ENCODE peak calls at places on chromosomes 2 and 18, in ten cellular contexts. A is heart right ventricle, K is GM12865, X is choroid plexus epithelial cell, S is activated B cell treated with CpG ODN at 0.5 μM for 24 hours, W is tibial artery, F is psoas muscle, L is astrocyte of the spinal cord, C is IMR-90, G is kidney epithelial cell. O is an unnamed sample.

GRCh38 chr2:9288233-9288632 is 81.6 kb downstream of the ASAP2 start:
- DNase-seq in K (no peak), X (peak; percentile 97), G (peak; percentile 80), W (no peak), S (no peak), C (peak; percentile 93), F (no peak), L (peak; percentile 97), A (no peak), O (no peak)

GRCh38 chr2:132374151-132374550 is 42.5 kb upstream of the GPR39 start:
- DNase-seq in W (no peak), X (no peak), L (no peak), S (no peak), C (no peak), F (no peak), A (no peak), K (no peak), G (no peak), O (no peak)

GRCh38 chr2:96665083-96665569 is 22.6 kb downstream of the FER1L5 start:
- DNase-seq in A (no peak), S (no peak), W (no peak), K (no peak), L (peak; percentile 92), F (peak; percentile 64), G (peak; percentile 92), C (peak; percentile 99), X (peak; percentile 100), O (no peak)

GRCh38 chr2:217142649-217143266 is 282.9 kb upstream of the TNP1 start:
- DNase-seq in W (no peak), S (no peak), L (peak; percentile 21), C (no peak), K (peak; percentile 12), X (peak; percentile 38), F (no peak), G (no peak), A (no peak), O (no peak)

GRCh38 chr18:72819050-72819449 is 48.7 kb downstream of the NETO1 start:
- DNase-seq in A (no peak), X (no peak), W (no peak), S (no peak), F (no peak), G (no peak), L (no peak), C (no peak), K (no peak), O (no peak)

GRCh38 chr2:209473930-209474419 is 50.1 kb downstream of the MAP2 start:
- DNase-seq in F (no peak), K (no peak), X (peak; percentile 99), C (peak; percentile 88), S (no peak), G (peak; percentile 90), A (no peak), W (no peak), L (peak; percentile 98), O (no peak)

GRCh38 chr2:62300925-62301324 is 105.0 kb downstream of the B3GNT2 start:
- DNase-seq in G (no peak), K (no peak), L (no peak), S (no peak), W (no peak), C (peak; percentile 6), X (no peak), A (no peak), F (no peak), O (no peak)

GRCh38 chr2:673615-674318 is 3.4 kb downstream of the TMEM18 start:
- DNase-seq in W (no peak), L (peak; percentile 52), S (no peak), G (no peak), A (no peak), K (no peak), C (peak; percentile 63), F (no peak), X (peak; percentile 48), O (no peak)

GRCh38 chr2:228728961-228729360 is 542.1 kb downstream of the PID1 start:
- DNase-seq in X (peak; percentile 13), F (no peak), A (no peak), W (no peak), G (no peak), C (no peak), K (no peak), S (no peak), L (peak; percentile 22), O (no peak)

GRCh38 chr2:241381872-241382271 is 25.8 kb downstream of the FARP2 start:
- DNase-seq in F (no peak), W (no peak), G (no peak), C (no peak), K (no peak), A (no peak), L (no peak), S (no peak), X (peak; percentile 29), O (no peak)

GRCh38 chr2:241799522-241800197 is 9.3 kb upstream of the NEU4 start:
- DNase-seq in K (no peak), W (peak; percentile 53), A (no peak), L (no peak), G (no peak), C (no peak), F (peak; percentile 3), S (no peak), X (no peak), O (peak; percentile 9)

GRCh38 chr2:98795903-98796676 is 65.2 kb upstream of the MGAT4A start:
- DNase-seq in K (no peak), A (no peak), F (no peak), C (no peak), W (no peak), S (no peak), L (no peak), X (no peak), G (no peak), O (no peak)

GRCh38 chr18:26456070-26456491 is 92.3 kb downstream of the KCTD1 start:
- DNase-seq in C (no peak), A (no peak), G (no peak), K (no peak), W (no peak), L (no peak), S (no peak), F (no peak), X (peak; percentile 47), O (no peak)

GRCh38 chr2:102698369-102699111 is 63.3 kb upstream of the TMEM182 start:
- DNase-seq in L (no peak), K (peak; percentile 8), W (no peak), G (no peak), F (peak; percentile 18), A (no peak), S (no peak), X (no peak), C (no peak), O (no peak)

GRCh38 chr2:86221066-86221684 is 21.9 kb downstream of the MRPL35 start:
- DNase-seq in W (no peak), X (peak; percentile 77), L (peak; percentile 52), F (peak; percentile 42), A (no peak), C (peak; percentile 45), S (peak; percentile 50), G (no peak), K (peak; percentile 81), O (peak; percentile 69)

DNA sequence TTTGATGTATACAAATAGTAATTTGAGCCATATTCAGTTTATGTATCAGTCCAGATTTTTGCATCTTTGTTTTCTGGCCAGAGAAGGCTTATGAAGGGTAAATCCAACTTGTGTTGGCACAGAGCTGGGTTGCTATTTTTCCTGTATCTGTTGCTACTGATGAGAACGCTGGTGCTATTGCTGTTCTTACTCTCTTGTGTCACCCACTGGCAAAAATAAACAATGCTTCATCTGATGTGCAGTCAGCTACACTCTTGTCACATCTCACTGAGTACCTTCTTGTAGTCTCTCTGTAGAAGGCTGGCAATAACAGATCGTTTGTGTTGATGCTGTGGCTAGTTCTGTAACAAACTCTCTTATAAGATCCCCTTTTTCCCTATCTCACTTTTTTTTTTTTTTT is 323.4 kb downstream of the CDH19 start:
- DNase-seq in S (no peak), W (no peak), X (no peak), A (no peak), G (no peak), C (no peak), K (no peak), F (no peak), L (no peak), O (no peak)
- TF ChIP-seq CTCF in S (no peak), W (no peak), X (no peak), A (no peak), G (no peak), C (no peak), K (no peak), F (no peak), L (no peak), O (no peak)

GRCh38 chr2:196453613-196454047 is 185.9 kb upstream of the CCDC150 start:
- DNase-seq in A (no peak), X (peak; percentile 85), K (peak; percentile 84), G (peak; percentile 16), W (no peak), F (no peak), L (peak; percentile 70), S (no peak), C (peak; percentile 63), O (peak; percentile 38)
- TF ChIP-seq CTCF in A (peak; percentile 71), X (peak; percentile 85), K (peak; percentile 66), G (peak; percentile 69), W (peak; percentile 14), F (peak; percentile 35), L (peak; percentile 76), S (no peak), C (peak; percentile 69), O (peak; percentile 75)

GRCh38 chr18:35172009-35172408 is 68.8 kb upstream of the ZNF397 start:
- DNase-seq in L (no peak), A (no peak), W (no peak), K (no peak), S (no peak), G (no peak), X (no peak), C (no peak), F (no peak), O (no peak)
- TF ChIP-seq CTCF in L (no peak), A (no peak), W (no peak), K (no peak), S (no peak), G (no peak), X (no peak), C (no peak), F (no peak), O (no peak)

DNA sequence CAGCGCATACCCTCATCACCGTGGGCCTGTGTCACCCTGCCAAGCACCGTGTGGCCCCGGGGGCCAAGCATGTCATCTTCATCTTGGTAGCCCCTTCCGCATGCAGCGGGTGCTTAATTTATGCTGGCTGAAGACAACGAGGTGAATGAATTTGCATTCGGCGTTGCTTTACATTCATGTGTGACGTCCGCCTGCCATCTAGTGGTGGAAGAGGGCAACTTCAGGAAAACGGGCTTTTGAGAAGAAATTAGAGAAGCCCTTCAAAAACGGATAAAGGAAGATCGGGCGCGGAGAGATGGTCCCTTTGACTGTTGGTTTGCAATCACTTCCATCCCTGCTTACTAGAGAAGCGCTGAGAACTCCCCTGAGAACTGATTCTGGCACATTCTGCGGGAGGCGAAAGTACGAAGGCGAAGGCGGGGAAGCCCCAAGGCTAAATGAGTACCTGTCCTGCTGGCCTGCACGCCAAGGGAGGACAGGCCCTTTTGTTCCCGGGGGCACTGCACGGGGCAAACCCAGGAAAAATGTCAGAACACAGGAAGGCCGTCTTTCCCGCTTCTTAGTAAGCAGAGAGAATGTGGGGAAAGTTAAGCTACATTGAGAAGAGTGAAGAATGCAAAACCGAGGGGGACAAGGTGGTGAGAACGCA is 145.9 kb downstream of the ZNF516 start:
- DNase-seq in F (peak; percentile 50), G (peak; percentile 18), A (no peak), S (peak; percentile 38), K (peak; percentile 78), C (peak; percentile 67), L (peak; percentile 76), W (no peak), X (peak; percentile 82), O (peak; percentile 79)
- TF ChIP-seq CTCF in F (peak; percentile 86), G (peak; percentile 84), A (peak; percentile 88), S (no peak), K (peak; percentile 90), C (peak; percentile 88), L (peak; percentile 92), W (peak; percentile 87), X (peak; percentile 91), O (peak; percentile 89)

O was measured in GM10248.